ENCODE peak calls at places on chromosome 4, in eight cellular contexts. F is activated T-helper 9 cell treated with anti-CD3 and anti-CD28 coated beads, Interleukin-2, amount 50 U/mL, for 16 hours; D is NT2/D1; M is anterior cingulate cortex; R is mesenteric fat pad; Y is transverse colon; E is nephron progenitor cell; P is COR-L47. S is an unnamed sample.

GRCh38 chr4:53322696-53323095 is 43.2 kb downstream of the SCFD2 start:
- DNase-seq in F (no peak), D (no peak), M (no peak), R (no peak), Y (no peak), E (no peak), P (no peak), S (peak; percentile 30)

GRCh38 chr4:16684083-16684482 is 214.4 kb downstream of the LDB2 start:
- DNase-seq in F (no peak), D (no peak), M (no peak), R (no peak), Y (no peak), E (no peak), P (no peak), S (peak; percentile 15)

GRCh38 chr4:95889662-95890061 is 49.8 kb downstream of the PDHA2 start:
- DNase-seq in F (no peak), D (no peak), M (no peak), R (no peak), Y (no peak), E (peak; percentile 26), P (no peak), S (no peak)

GRCh38 chr4:151192556-151193235 is 84.3 kb upstream of the PRSS48 start:
- DNase-seq in F (no peak), D (no peak), M (no peak), R (no peak), Y (no peak), E (no peak), P (no peak), S (no peak)

GRCh38 chr4:118918388-118918787 is 29.7 kb downstream of the SYNPO2 start:
- DNase-seq in F (no peak), D (no peak), M (no peak), R (no peak), Y (no peak), E (no peak), P (no peak), S (no peak)

GRCh38 chr4:57148177-57148576 is 38.0 kb upstream of the IGFBP7 start:
- DNase-seq in F (no peak), D (no peak), M (no peak), R (no peak), Y (no peak), E (no peak), P (no peak), S (no peak)

GRCh38 chr4:19748911-19749473 is 502.7 kb upstream of the SLIT2 start:
- DNase-seq in F (no peak), D (no peak), M (no peak), R (no peak), Y (no peak), E (no peak), P (no peak), S (peak; percentile 29)

GRCh38 chr4:20318011-20318898 is 66.5 kb downstream of the SLIT2 start:
- DNase-seq in F (no peak), D (no peak), M (no peak), R (no peak), Y (no peak), E (no peak), P (no peak), S (no peak)

GRCh38 chr4:155377281-155377680 is 516 bp upstream of the MAP9 start:
- DNase-seq in F (no peak), D (no peak), M (no peak), R (no peak), Y (no peak), E (no peak), P (peak; percentile 25), S (no peak)

GRCh38 chr4:39758176-39758575 is 60.2 kb downstream of the UBE2K start:
- DNase-seq in F (no peak), D (no peak), M (no peak), R (peak; percentile 22), Y (no peak), E (no peak), P (no peak), S (no peak)

GRCh38 chr4:37528161-37528560 is 158.0 kb downstream of the RELL1 start:
- DNase-seq in F (no peak), D (no peak), M (no peak), R (no peak), Y (no peak), E (no peak), P (no peak), S (peak; percentile 42)

GRCh38 chr4:144683516-144683915 is 37.6 kb downstream of the HHIP start:
- DNase-seq in F (no peak), D (no peak), M (no peak), R (no peak), Y (no peak), E (no peak), P (no peak), S (no peak)

GRCh38 chr4:8324640-8325239 is 55.2 kb downstream of the HTRA3 start:
- DNase-seq in F (no peak), D (no peak), M (no peak), R (peak; percentile 11), Y (no peak), E (no peak), P (no peak), S (no peak)

GRCh38 chr4:54568184-54568583 is 89.6 kb upstream of the KIT start:
- DNase-seq in F (no peak), D (no peak), M (no peak), R (no peak), Y (no peak), E (no peak), P (no peak), S (no peak)

GRCh38 chr4:26860922-26861433 is 337 bp downstream of the STIM2 start:
- DNase-seq in F (peak; percentile 43), D (no peak), M (no peak), R (no peak), Y (peak; percentile 47), E (peak; percentile 74), P (peak; percentile 66), S (peak; percentile 28)

GRCh38 chr4:28562913-28563312 is 1702.3 kb downstream of the STIM2 start:
- DNase-seq in F (no peak), D (no peak), M (no peak), R (no peak), Y (no peak), E (no peak), P (no peak), S (no peak)

GRCh38 chr4:161714022-161714751 is 449.6 kb downstream of the FSTL5 start:
- DNase-seq in F (no peak), D (no peak), M (no peak), R (no peak), Y (no peak), E (no peak), P (no peak), S (no peak)

GRCh38 chr4:2742081-2742822 is 13.9 kb downstream of the TNIP2 start:
- DNase-seq in F (no peak), D (no peak), M (no peak), R (no peak), Y (no peak), E (no peak), P (no peak), S (no peak)

GRCh38 chr4:163967710-163968109 is 473.2 kb downstream of the TMA16 start:
- DNase-seq in F (no peak), D (no peak), M (no peak), R (no peak), Y (no peak), E (no peak), P (no peak), S (no peak)

GRCh38 chr4:119044919-119045318 is 90.7 kb upstream of the MYOZ2 start:
- DNase-seq in F (no peak), D (no peak), M (no peak), R (no peak), Y (no peak), E (no peak), P (no peak), S (no peak)

GRCh38 chr4:181952478-181952877 is 290.7 kb upstream of the TENM3 start:
- DNase-seq in F (no peak), D (no peak), M (no peak), R (no peak), Y (peak; percentile 25), E (no peak), P (no peak), S (peak; percentile 70)

GRCh38 chr4:3302164-3302785 is 9.5 kb downstream of the RGS12 start:
- DNase-seq in F (peak; percentile 51), D (no peak), M (no peak), R (peak; percentile 65), Y (no peak), E (no peak), P (no peak), S (no peak)

GRCh38 chr4:120718979-120719566 is 203.5 kb downstream of the PRDM5 start:
- DNase-seq in F (no peak), D (peak; percentile 9), M (no peak), R (no peak), Y (peak; percentile 35), E (peak; percentile 37), P (peak; percentile 22), S (no peak)

GRCh38 chr4:23305026-23305425 is 584.8 kb downstream of the PPARGC1A start:
- DNase-seq in F (no peak), D (no peak), M (no peak), R (no peak), Y (no peak), E (no peak), P (no peak), S (no peak)

GRCh38 chr4:109607976-109608375 is 47.9 kb downstream of the MCUB start:
- DNase-seq in F (no peak), D (no peak), M (no peak), R (no peak), Y (no peak), E (no peak), P (no peak), S (no peak)

GRCh38 chr4:74133786-74134499 is 24.0 kb upstream of the MTHFD2L start:
- DNase-seq in F (peak; percentile 1), D (peak; percentile 46), M (peak; percentile 46), R (no peak), Y (peak; percentile 82), E (peak; percentile 77), P (peak; percentile 60), S (peak; percentile 73)

S was measured in mucosa of gallbladder.